ENCODE peak calls at places on chromosomes 7 and 10, in four cellular contexts. Z, O, Q and N are unnamed samples.

GRCh38 chr7:15686209-15686956 is at the start of gene MEOX2:
- DNase-seq in Z (no peak), O (peak; percentile 85), Q (no peak), N (no peak)

GRCh38 chr7:139054101-139054500 is 18.3 kb upstream of the ZC3HAV1L start:
- DNase-seq in Z (no peak), O (no peak), Q (no peak), N (no peak)

GRCh38 chr10:47298730-47299129 is 1.3 kb upstream of the GDF10 start:
- DNase-seq in Z (no peak), O (no peak), Q (no peak), N (no peak)

GRCh38 chr10:60795465-60796202 is 17.4 kb downstream of the CDK1 start:
- DNase-seq in Z (no peak), O (no peak), Q (no peak), N (no peak)

GRCh38 chr7:40418983-40419382 is 284.2 kb downstream of the SUGCT start:
- DNase-seq in Z (no peak), O (no peak), Q (no peak), N (no peak)

GRCh38 chr7:99562832-99563231 is 4.4 kb downstream of the ZNF655 start:
- DNase-seq in Z (no peak), O (no peak), Q (no peak), N (no peak)

GRCh38 chr10:67520924-67521520 is 175.0 kb downstream of the CTNNA3 start:
- DNase-seq in Z (peak; percentile 68), O (no peak), Q (no peak), N (no peak)

GRCh38 chr10:5698062-5698461 is 13.4 kb downstream of the TASOR2 start:
- DNase-seq in Z (no peak), O (no peak), Q (no peak), N (no peak)

GRCh38 chr7:63117-63480 is 129.3 kb upstream of the FAM20C start:
- DNase-seq in Z (no peak), O (no peak), Q (no peak), N (no peak)

GRCh38 chr10:21926949-21927348 is 76.6 kb downstream of the DNAJC1 start:
- DNase-seq in Z (no peak), O (no peak), Q (no peak), N (no peak)

GRCh38 chr10:59648711-59649201 is 60.9 kb downstream of the SLC16A9 start:
- DNase-seq in Z (no peak), O (no peak), Q (no peak), N (no peak)

GRCh38 chr10:77157248-77158019 is 480.2 kb downstream of the KCNMA1 start:
- DNase-seq in Z (no peak), O (no peak), Q (no peak), N (no peak)

GRCh38 chr7:68800316-68800715 is 798.0 kb upstream of the AUTS2 start:
- DNase-seq in Z (no peak), O (no peak), Q (no peak), N (no peak)

GRCh38 chr7:134589491-134589941 is 40.6 kb downstream of the AKR1B15 start:
- DNase-seq in Z (no peak), O (no peak), Q (no peak), N (no peak)

GRCh38 chr10:129958686-129959543 is 5.2 kb downstream of the EBF3 start:
- DNase-seq in Z (no peak), O (no peak), Q (no peak), N (no peak)

GRCh38 chr7:26372211-26372610 is 80.5 kb downstream of the SNX10 start:
- DNase-seq in Z (no peak), O (no peak), Q (no peak), N (no peak)

GRCh38 chr7:139860090-139860773 is 31.2 kb downstream of the TBXAS1 start:
- DNase-seq in Z (peak; percentile 17), O (peak; percentile 66), Q (no peak), N (no peak)

GRCh38 chr7:158549176-158549833 is 38.3 kb downstream of the PTPRN2 start:
- DNase-seq in Z (no peak), O (peak; percentile 30), Q (no peak), N (no peak)

GRCh38 chr7:112537822-112538221 is 57.0 kb downstream of the LSMEM1 start:
- DNase-seq in Z (no peak), O (no peak), Q (no peak), N (no peak)

GRCh38 chr10:30637881-30638467 is 8.4 kb upstream of the LYZL2 start:
- DNase-seq in Z (no peak), O (no peak), Q (no peak), N (no peak)

GRCh38 chr7:68400783-68401182 is 1197.5 kb upstream of the AUTS2 start:
- DNase-seq in Z (no peak), O (no peak), Q (no peak), N (no peak)

GRCh38 chr7:47991270-47991669 is 11.9 kb upstream of the HUS1 start:
- DNase-seq in Z (no peak), O (no peak), Q (no peak), N (no peak)

GRCh38 chr7:112723416-112723815 is 66.8 kb downstream of the TMEM168 start:
- DNase-seq in Z (no peak), O (no peak), Q (no peak), N (no peak)

GRCh38 chr10:75654171-75654772 is 222.8 kb downstream of the LRMDA start:
- DNase-seq in Z (no peak), O (no peak), Q (no peak), N (no peak)

GRCh38 chr10:33336606-33337334 is 2.3 kb upstream of the NRP1 start:
- DNase-seq in Z (no peak), O (peak; percentile 42), Q (no peak), N (peak; percentile 20)

GRCh38 chr10:80477813-80478212 is 23.7 kb downstream of the TSPAN14 start:
- DNase-seq in Z (no peak), O (no peak), Q (no peak), N (no peak)

GRCh38 chr10:79150444-79150754 is 81.6 kb downstream of the ZMIZ1 start:
- DNase-seq in Z (no peak), O (no peak), Q (no peak), N (no peak)

GRCh38 chr7:67466109-67466508 is 469.5 kb downstream of the TYW1 start:
- DNase-seq in Z (no peak), O (no peak), Q (no peak), N (no peak)